ENCODE peak calls at places on chromosomes 2 and 18, in four cellular contexts. O is left lung, L is HCEC 1CT, M is GM13976. T is an unnamed sample.

GRCh38 chr18:6294119-6294784 is 120.5 kb downstream of the L3MBTL4 start:
- DNase-seq in O (no peak), L (no peak), M (no peak), T (no peak)

GRCh38 chr18:78293940-78294401 is 685.6 kb upstream of the SALL3 start:
- DNase-seq in O (no peak), L (no peak), M (peak), T (no peak)

GRCh38 chr2:30398488-30398887 is 48.6 kb upstream of the LCLAT1 start:
- DNase-seq in O (no peak), L (peak), M (no peak), T (no peak)

GRCh38 chr18:10041180-10041579 is 127.4 kb downstream of the VAPA start:
- DNase-seq in O (no peak), L (peak), M (no peak), T (no peak)

GRCh38 chr2:239910851-239911629 is 114.1 kb downstream of the NDUFA10 start:
- DNase-seq in O (no peak), L (no peak), M (no peak), T (peak)

GRCh38 chr2:47437287-47437686 is 34.3 kb downstream of the MSH2 start:
- DNase-seq in O (no peak), L (peak), M (peak), T (no peak)

GRCh38 chr2:11102956-11103860 is 52.1 kb upstream of the SLC66A3 start:
- DNase-seq in O (no peak), L (no peak), M (no peak), T (no peak)

GRCh38 chr2:186559370-186559769 is 30.5 kb upstream of the ITGAV start:
- DNase-seq in O (no peak), L (no peak), M (no peak), T (no peak)

GRCh38 chr2:127105656-127106456 is 1.1 kb downstream of the BIN1 start:
- DNase-seq in O (peak), L (peak), M (no peak), T (peak)

GRCh38 chr2:183533021-183533420 is 408.8 kb downstream of the NUP35 start:
- DNase-seq in O (no peak), L (no peak), M (no peak), T (no peak)

GRCh38 chr2:62014102-62014501 is 108.6 kb downstream of the COMMD1 start:
- DNase-seq in O (no peak), L (peak), M (no peak), T (no peak)

GRCh38 chr18:67468038-67468437 is 48.5 kb downstream of the DSEL start:
- DNase-seq in O (no peak), L (no peak), M (no peak), T (no peak)

GRCh38 chr18:22710628-22711380 is 222.3 kb upstream of the RBBP8 start:
- DNase-seq in O (peak), L (no peak), M (no peak), T (no peak)

GRCh38 chr2:150332378-150332777 is 155.1 kb downstream of the RND3 start:
- DNase-seq in O (no peak), L (no peak), M (no peak), T (no peak)

GRCh38 chr2:880201-880970 is 70.3 kb upstream of the SNTG2 start:
- DNase-seq in O (no peak), L (no peak), M (no peak), T (no peak)

GRCh38 chr2:68766378-68766845 is 31.8 kb downstream of the ARHGAP25 start:
- DNase-seq in O (peak), L (peak), M (no peak), T (peak)

GRCh38 chr2:9737053-9737875 is 106.0 kb upstream of the TAF1B start:
- DNase-seq in O (no peak), L (no peak), M (peak), T (no peak)

GRCh38 chr18:10205136-10205535 is 249.3 kb upstream of the APCDD1 start:
- DNase-seq in O (no peak), L (no peak), M (no peak), T (peak)

GRCh38 chr2:25418944-25419677 is 77.4 kb upstream of the DNMT3A start:
- DNase-seq in O (no peak), L (no peak), M (no peak), T (no peak)

GRCh38 chr18:77140439-77141109 is 8.0 kb upstream of the MBP start:
- DNase-seq in O (peak), L (no peak), M (no peak), T (peak)